ENCODE peak calls at places on chromosomes 4 and X, in nine cellular contexts. N is transverse colon, P is upper lobe of left lung, I is SK-N-SH, O is stomach, X is K562, V is sigmoid colon, T is suprapubic skin, C is HepG2. F is an unnamed sample.

GRCh38 chrX:10177004-10177396 is 20.2 kb downstream of the CLCN4 start:
- DNase-seq in X (no peak), C (no peak), O (no peak), I (no peak), N (no peak), T (no peak), V (no peak), P (no peak), F (no peak)

GRCh38 chrX:44873415-44874270 is 655 bp downstream of the KDM6A start:
- DNase-seq in I (peak), O (peak), T (peak), X (peak), C (no peak), N (peak), P (peak), V (peak), F (no peak)

GRCh38 chrX:15686818-15687685 is 22.4 kb upstream of the CLTRN start:
- DNase-seq in T (peak), X (peak), N (peak), C (peak), O (peak), P (peak), I (peak), V (no peak), F (no peak)

GRCh38 chr4:142824368-142824767 is 21.7 kb downstream of the INPP4B start:
- DNase-seq in C (no peak), X (no peak), O (no peak), N (no peak), V (no peak), P (no peak), I (no peak), T (no peak), F (no peak)

GRCh38 chr4:37648084-37648817 is 37.9 kb downstream of the RELL1 start:
- DNase-seq in T (peak), V (peak), X (peak), I (no peak), O (peak), N (peak), C (peak), P (peak), F (no peak)

GRCh38 chr4:79959652-79960051 is 113.4 kb downstream of the ANTXR2 start:
- DNase-seq in I (no peak), C (no peak), O (no peak), V (no peak), T (no peak), P (no peak), N (no peak), X (no peak), F (no peak)

GRCh38 chr4:18192901-18193300 is 171.3 kb upstream of the LCORL start:
- DNase-seq in C (no peak), T (no peak), V (no peak), O (no peak), P (no peak), X (no peak), N (no peak), I (no peak), F (no peak)

GRCh38 chr4:101205878-101206277 is 141.4 kb downstream of the PPP3CA start:
- DNase-seq in T (no peak), O (no peak), C (no peak), P (peak), X (peak), I (no peak), N (no peak), V (no peak), F (no peak)

GRCh38 chr4:69049860-69050259 is 46.4 kb upstream of the UGT2B7 start:
- DNase-seq in T (no peak), V (no peak), O (no peak), N (no peak), P (no peak), X (no peak), C (no peak), I (no peak), F (no peak)

GRCh38 chr4:8729408-8730149 is 137.0 kb downstream of the CPZ start:
- DNase-seq in P (peak), X (no peak), O (no peak), I (peak), T (peak), N (peak), V (peak), C (no peak), F (peak)

GRCh38 chrX:122055979-122056715 is 1008.7 kb downstream of the GLUD2 start:
- DNase-seq in O (no peak), I (peak), V (no peak), X (no peak), P (no peak), T (no peak), N (no peak), C (no peak), F (no peak)

GRCh38 chr4:1236103-1236641 is 12.8 kb downstream of the CTBP1 start:
- DNase-seq in X (no peak), N (no peak), V (peak), I (no peak), P (no peak), T (peak), C (no peak), O (no peak), F (no peak)

GRCh38 chrX:41906515-41907165 is 16.7 kb downstream of the CASK start:
- DNase-seq in N (no peak), X (no peak), P (no peak), T (no peak), O (no peak), C (no peak), V (no peak), I (no peak), F (no peak)

GRCh38 chr4:105241456-105241855 is 94.8 kb downstream of the TET2 start:
- DNase-seq in T (no peak), C (no peak), N (no peak), I (no peak), O (no peak), X (no peak), V (no peak), P (no peak), F (no peak)

GRCh38 chr4:10115657-10116624 is 658 bp downstream of the WDR1 start:
- DNase-seq in N (peak), V (no peak), I (peak), C (peak), O (peak), P (peak), T (peak), X (peak), F (no peak)

GRCh38 chr4:145840162-145840768 is 98.4 kb downstream of the ZNF827 start:
- DNase-seq in O (no peak), X (peak), I (peak), P (no peak), V (no peak), T (no peak), C (peak), N (no peak), F (no peak)

GRCh38 chr4:125539691-125540090 is 224.9 kb downstream of the FAT4 start:
- DNase-seq in N (no peak), X (no peak), O (no peak), T (no peak), P (no peak), V (no peak), C (no peak), I (no peak), F (no peak)

GRCh38 chr4:13531609-13531998 is 12.7 kb downstream of the NKX3-2 start:
- DNase-seq in V (no peak), C (no peak), I (no peak), X (no peak), T (no peak), P (no peak), N (no peak), O (no peak), F (no peak)

GRCh38 chr4:3029464-3029863 is 44.9 kb downstream of the HTT-AS start:
- DNase-seq in N (no peak), X (no peak), I (no peak), P (no peak), V (no peak), O (no peak), C (no peak), T (no peak), F (no peak)

GRCh38 chr4:61514991-61515390 is 314.9 kb downstream of the ADGRL3 start:
- DNase-seq in V (no peak), X (no peak), N (no peak), T (no peak), I (no peak), C (no peak), P (no peak), O (no peak), F (no peak)

GRCh38 chrX:31132803-31133202 is 61.0 kb upstream of the FTHL17 start:
- DNase-seq in I (no peak), C (no peak), X (no peak), T (no peak), N (no peak), P (no peak), V (no peak), O (no peak), F (no peak)

GRCh38 chr4:155491336-155492131 is 114.8 kb upstream of the MAP9 start:
- DNase-seq in I (no peak), N (no peak), P (no peak), X (no peak), V (no peak), C (no peak), O (no peak), T (no peak), F (no peak)

GRCh38 chrX:2767631-2768455 is 16.0 kb downstream of the XG start:
- DNase-seq in I (no peak), N (peak), T (peak), P (peak), X (no peak), C (peak), V (peak), O (no peak), F (no peak)

GRCh38 chr4:179163147-179163546 is 1720.9 kb upstream of the AGA start:
- DNase-seq in T (no peak), V (no peak), C (no peak), I (no peak), P (no peak), X (no peak), N (no peak), O (no peak), F (no peak)

GRCh38 chr4:146522862-146523205 is 1.1 kb upstream of the SLC10A7 start:
- DNase-seq in N (no peak), V (no peak), X (peak), T (no peak), C (peak), I (no peak), O (no peak), P (no peak), F (no peak)

GRCh38 chr4:5751918-5752802 is 41.2 kb downstream of the EVC start:
- DNase-seq in X (no peak), V (peak), C (no peak), T (no peak), I (no peak), O (no peak), N (no peak), P (no peak), F (no peak)

GRCh38 chr4:183674153-183674552 is 15.1 kb downstream of the TRAPPC11 start:
- DNase-seq in C (no peak), P (peak), T (no peak), V (no peak), X (no peak), I (no peak), O (no peak), N (no peak), F (no peak)

GRCh38 chr4:8731364-8731763 is 138.8 kb downstream of the CPZ start:
- DNase-seq in O (no peak), X (no peak), T (peak), I (no peak), P (peak), C (no peak), V (peak), N (peak), F (peak)

GRCh38 chr4:10185518-10186227 is 69.1 kb upstream of the WDR1 start:
- DNase-seq in O (no peak), V (no peak), T (no peak), N (no peak), P (no peak), I (no peak), C (no peak), X (peak), F (no peak)

GRCh38 chrX:13357925-13358324 is 38.1 kb upstream of the ATXN3L start:
- DNase-seq in O (no peak), V (no peak), N (no peak), C (no peak), T (no peak), X (no peak), I (no peak), P (no peak), F (no peak)

GRCh38 chr4:3473943-3474335 is 10.8 kb downstream of the DOK7 start:
- DNase-seq in P (no peak), N (no peak), C (no peak), I (no peak), T (no peak), V (no peak), X (no peak), O (no peak), F (no peak)

GRCh38 chr4:1852904-1853623 is 2.9 kb downstream of the LETM1 start:
- DNase-seq in X (peak), I (no peak), V (no peak), O (peak), N (peak), T (no peak), P (peak), C (no peak), F (no peak)

GRCh38 chr4:102564399-102564921 is 63.3 kb downstream of the NFKB1 start:
- DNase-seq in C (no peak), V (no peak), X (no peak), T (no peak), O (no peak), N (no peak), P (peak), I (no peak), F (no peak)

GRCh38 chr4:101967697-101968346 is 177.3 kb downstream of the BANK1 start:
- DNase-seq in P (no peak), O (no peak), T (no peak), X (no peak), I (no peak), N (no peak), V (no peak), C (no peak), F (no peak)

GRCh38 chr4:119131160-119131559 is 4.5 kb upstream of the MYOZ2 start:
- DNase-seq in T (no peak), X (no peak), V (no peak), P (no peak), N (no peak), O (no peak), C (no peak), I (no peak), F (no peak)

GRCh38 chr4:152501846-152502536 is 33.9 kb downstream of the FBXW7 start:
- DNase-seq in N (no peak), I (no peak), O (no peak), P (no peak), C (no peak), T (no peak), X (no peak), V (no peak), F (no peak)

GRCh38 chr4:5568931-5569330 is 139.4 kb downstream of the EVC2 start:
- DNase-seq in O (no peak), P (no peak), X (no peak), C (no peak), V (no peak), N (no peak), T (no peak), I (no peak), F (peak)

DNA sequence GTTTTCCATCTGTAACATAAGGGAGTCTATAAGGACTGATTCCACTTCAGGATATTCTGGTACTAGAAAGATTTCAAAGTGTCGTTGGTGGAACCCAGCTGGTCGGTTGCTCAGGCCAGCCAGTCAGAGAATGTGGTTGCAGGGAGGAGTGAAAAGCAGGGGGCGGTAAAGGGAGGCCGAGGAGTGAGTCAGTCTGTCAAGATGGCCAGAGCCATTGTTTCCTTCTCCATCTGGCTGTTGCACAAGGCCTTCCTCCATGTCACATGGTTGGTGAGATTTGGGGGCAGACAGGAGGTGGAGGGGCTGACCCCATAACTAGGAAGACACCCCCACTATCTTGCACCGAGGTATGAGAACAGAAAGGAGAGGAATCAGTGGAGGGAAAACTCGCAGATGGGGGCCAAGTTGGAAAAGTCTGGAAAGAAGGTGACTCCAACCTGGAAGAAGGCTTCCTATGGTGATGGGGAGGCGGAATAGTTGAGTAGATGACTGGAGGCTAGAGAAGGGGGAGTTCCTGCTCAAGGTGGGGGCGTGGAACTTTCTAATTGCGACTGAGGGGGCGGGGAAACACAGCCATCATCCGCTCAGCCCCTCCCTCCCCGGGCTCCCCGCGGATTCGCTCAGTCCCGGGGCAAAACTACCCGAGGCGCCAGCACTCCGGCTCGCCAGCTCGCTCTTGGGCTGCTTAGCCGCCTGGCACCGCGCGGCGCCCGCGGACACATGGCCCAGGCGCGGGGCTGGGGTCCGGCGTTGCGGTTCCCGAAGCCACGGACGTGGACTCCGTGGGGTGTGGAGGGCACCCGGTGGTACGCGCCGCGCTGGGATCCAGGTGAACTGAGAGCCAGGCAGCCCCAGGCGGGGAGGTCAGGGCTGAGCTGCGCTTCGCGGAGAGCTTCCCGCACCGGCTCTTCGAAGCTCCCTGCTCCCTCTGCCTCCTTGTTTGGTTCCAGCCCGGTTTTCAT is 38.5 kb downstream of the STARD8 start:
- DNase-seq in V (peak), O (no peak), T (no peak), C (no peak), I (peak), P (peak), X (peak), N (peak), F (no peak)
- TF ChIP-seq EP300 in V (no peak), O (no peak), T (no peak), C (no peak), I (no peak), P (no peak), X (peak), N (no peak), F (no peak)

DNA sequence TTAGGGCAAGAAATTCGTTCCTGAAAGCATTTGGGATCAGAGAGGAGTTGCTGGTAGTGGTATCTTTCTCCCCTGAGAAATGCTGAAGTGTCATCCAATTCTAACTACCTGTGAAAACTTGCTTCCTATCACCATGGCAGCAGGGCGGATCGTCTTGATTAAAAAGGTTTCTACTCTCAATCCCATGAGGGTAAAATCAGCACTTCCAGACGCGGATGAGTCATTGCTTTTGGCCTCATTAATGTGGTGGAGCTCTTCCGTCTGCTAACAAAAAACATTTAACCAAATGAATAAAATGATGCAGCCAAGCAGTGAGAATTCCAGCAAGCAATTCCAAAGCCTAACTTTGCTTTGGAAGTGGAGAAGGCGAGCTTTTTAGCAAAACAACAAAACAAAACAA is 325.6 kb downstream of the CAMK2D start:
- DNase-seq in X (no peak), I (no peak), O (no peak), N (no peak), C (no peak), T (peak), P (no peak), V (peak), F (no peak)
- TF ChIP-seq POLR2AphosphoS5 in X (no peak), I (no peak), O (no peak), N (peak), C (no peak), T (peak), P (no peak), V (peak), F (peak)

GRCh38 chrX:39821011-39821708 is 276.6 kb downstream of the BCOR start:
- DNase-seq in O (no peak), P (no peak), I (peak), N (no peak), V (no peak), C (no peak), T (no peak), X (no peak), F (no peak)
- TF ChIP-seq EP300 in O (no peak), P (no peak), I (no peak), N (no peak), V (no peak), C (no peak), T (no peak), X (no peak), F (no peak)

DNA sequence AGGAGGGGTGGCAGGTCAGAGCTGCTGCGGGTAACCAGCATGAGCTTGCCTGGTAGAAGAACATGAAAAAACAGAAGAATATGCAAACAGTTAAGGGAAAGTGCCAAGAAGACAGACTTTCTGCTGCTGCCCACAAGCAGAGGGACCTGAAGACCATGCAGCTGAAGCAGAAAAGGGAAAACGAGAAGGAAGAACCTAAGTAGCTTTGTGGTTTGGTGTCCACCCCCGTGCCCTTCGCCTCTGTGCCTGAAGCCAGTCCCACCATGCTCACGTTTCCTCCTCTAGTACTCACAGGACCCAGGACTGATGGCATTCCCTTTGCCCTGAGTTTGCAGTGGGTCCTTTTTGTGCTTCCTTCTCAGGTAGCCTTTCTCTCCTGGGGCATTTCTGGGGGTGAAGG is 62.8 kb downstream of the UBA6 start:
- DNase-seq in O (no peak), C (no peak), X (no peak), I (no peak), V (no peak), T (no peak), N (no peak), P (no peak), F (no peak)
- TF ChIP-seq POLR2AphosphoS5 in O (no peak), C (no peak), X (no peak), I (no peak), V (no peak), T (no peak), N (no peak), P (no peak), F (no peak)

GRCh38 chr4:111326450-111326849 is 703.6 kb upstream of the PITX2 start:
- DNase-seq in N (no peak), P (no peak), T (no peak), I (no peak), C (no peak), O (no peak), V (no peak), X (no peak), F (no peak)

GRCh38 chr4:111323496-111323895 is 700.6 kb upstream of the PITX2 start:
- DNase-seq in I (no peak), P (no peak), C (no peak), X (no peak), V (no peak), T (no peak), O (no peak), N (no peak), F (no peak)

GRCh38 chr4:111323916-111324315 is 701.0 kb upstream of the PITX2 start:
- DNase-seq in P (no peak), V (no peak), X (no peak), O (no peak), C (no peak), N (no peak), T (no peak), I (no peak), F (no peak)
- TF ChIP-seq EP300 in P (no peak), V (no peak), X (no peak), O (no peak), C (no peak), N (no peak), T (no peak), I (no peak), F (no peak)